ENCODE peak calls at places on chromosomes 13 and 19, in seven cellular contexts. W is IMR-90, J is HCT116, V is K562, E is H1, R is GM12878, K is HepG2. G is an unnamed sample.

GRCh38 chr13:92896842-92897241 is 329.8 kb upstream of the GPC6 start:
- DNase-seq in W (peak; percentile 21), J (no peak), V (no peak), E (no peak), R (no peak), K (peak; percentile 37), G (peak; percentile 2)

GRCh38 chr13:106602178-106602577 is 34.2 kb upstream of the ARGLU1 start:
- DNase-seq in W (no peak), J (no peak), V (no peak), E (no peak), R (no peak), K (no peak), G (no peak)

GRCh38 chr19:7691497-7691896 is 10.4 kb downstream of the FCER2 start:
- DNase-seq in W (no peak), J (no peak), V (no peak), E (no peak), R (no peak), K (no peak), G (no peak)

GRCh38 chr19:48713041-48713863 is 6.3 kb downstream of the MAMSTR start:
- DNase-seq in W (peak; percentile 31), J (no peak), V (peak; percentile 65), E (peak; percentile 77), R (no peak), K (no peak), G (peak; percentile 59)

GRCh38 chr13:108346376-108346775 is 76.9 kb downstream of the TNFSF13B start:
- DNase-seq in W (no peak), J (no peak), V (no peak), E (no peak), R (no peak), K (no peak), G (no peak)

GRCh38 chr19:58364127-58364526 is 1.6 kb upstream of the ZNF497 start:
- DNase-seq in W (no peak), J (no peak), V (no peak), E (no peak), R (no peak), K (no peak), G (no peak)

GRCh38 chr19:8251025-8251472 is 41.9 kb downstream of the CERS4 start:
- DNase-seq in W (peak; percentile 11), J (no peak), V (no peak), E (no peak), R (no peak), K (no peak), G (no peak)

GRCh38 chr19:42544146-42544545 is 15.9 kb upstream of the CEACAM1 start:
- DNase-seq in W (no peak), J (no peak), V (no peak), E (no peak), R (no peak), K (no peak), G (no peak)

GRCh38 chr13:113461022-113461751 is 7.9 kb upstream of the ADPRHL1 start:
- DNase-seq in W (no peak), J (no peak), V (no peak), E (no peak), R (no peak), K (no peak), G (no peak)

GRCh38 chr19:17178291-17178690 is 36.9 kb upstream of the USE1 start:
- DNase-seq in W (no peak), J (no peak), V (no peak), E (no peak), R (no peak), K (no peak), G (no peak)

GRCh38 chr19:41239363-41239762 is 20.3 kb downstream of the AXL start:
- DNase-seq in W (no peak), J (no peak), V (no peak), E (no peak), R (no peak), K (no peak), G (no peak)

GRCh38 chr19:19403373-19403901 is 2.0 kb upstream of the GATAD2A start:
- DNase-seq in W (peak; percentile 44), J (no peak), V (peak; percentile 32), E (no peak), R (no peak), K (no peak), G (no peak)

GRCh38 chr19:8194528-8195275 is 14.5 kb upstream of the CERS4 start:
- DNase-seq in W (no peak), J (no peak), V (peak; percentile 6), E (no peak), R (no peak), K (no peak), G (no peak)

GRCh38 chr19:2235026-2235395 is 1.1 kb downstream of the PLEKHJ1 start:
- DNase-seq in W (no peak), J (no peak), V (no peak), E (no peak), R (no peak), K (no peak), G (no peak)

GRCh38 chr13:45537506-45537905 is 72.8 kb downstream of the COG3 start:
- DNase-seq in W (peak; percentile 77), J (no peak), V (no peak), E (no peak), R (no peak), K (no peak), G (no peak)

GRCh38 chr19:42038675-42039074 is 31.3 kb downstream of the GRIK5 start:
- DNase-seq in W (no peak), J (no peak), V (no peak), E (no peak), R (no peak), K (no peak), G (no peak)

GRCh38 chr13:112959701-112960542 is 9.1 kb upstream of the MCF2L start:
- DNase-seq in W (no peak), J (no peak), V (no peak), E (no peak), R (no peak), K (no peak), G (no peak)

GRCh38 chr19:33486936-33487793 is 34.4 kb downstream of the PEPD start:
- DNase-seq in W (no peak), J (no peak), V (no peak), E (no peak), R (no peak), K (no peak), G (peak; percentile 16)
- TF ChIP-seq RAD21 in W (no peak), J (no peak), V (no peak), E (no peak), R (no peak), K (no peak), G (no peak)

GRCh38 chr13:76887070-76887563 is 912 bp upstream of the KCTD12 start:
- DNase-seq in W (no peak), J (no peak), V (no peak), E (peak; percentile 57), R (no peak), K (no peak), G (peak; percentile 26)
- H3K9ac ChIP-seq in W (peak overlapping the region; percentile 60), J (no peak overlapping the region), V (no peak overlapping the region), E (no peak overlapping the region), R (no peak overlapping the region), K (no peak overlapping the region), G (peak overlapping the region; percentile 44)

GRCh38 chr19:39546599-39546998 is 6.6 kb upstream of the EID2 start:
- DNase-seq in W (no peak), J (no peak), V (no peak), E (no peak), R (no peak), K (no peak), G (no peak)
- TF ChIP-seq RAD21 in W (no peak), J (no peak), V (no peak), E (no peak), R (no peak), K (no peak), G (no peak)

GRCh38 chr13:98752111-98752941 is at the start of gene SLC15A1:
- DNase-seq in W (no peak), J (no peak), V (no peak), E (peak; percentile 70), R (no peak), K (no peak), G (peak; percentile 70)
- H3K9ac ChIP-seq in W (no peak within 1 kb of the TSS), J (peak within 1 kb of the TSS; percentile 33), V (no peak within 1 kb of the TSS), E (no peak within 1 kb of the TSS), R (no peak within 1 kb of the TSS), K (no peak within 1 kb of the TSS), G (no peak within 1 kb of the TSS)

GRCh38 chr13:49443327-49443688 is 556 bp downstream of the CAB39L start:
- DNase-seq in W (peak; percentile 35), J (no peak), V (no peak), E (no peak), R (no peak), K (peak; percentile 40), G (peak; percentile 42)
- TF ChIP-seq RAD21 in W (no peak), J (no peak), V (no peak), E (no peak), R (no peak), K (no peak), G (no peak)

G was measured in SK-N-SH.